ENCODE peak calls at places on chromosomes 7 and 10, in ten cellular contexts. R is fibroblast of the aortic adventitia, K is left ventricle myocardium inferior, L is upper lobe of right lung, U is breast epithelium, N is fibroblast of mammary gland, H is transverse colon, M is mucosa of descending colon, Q is fibroblast of lung, Z is BE2C. S is an unnamed sample.

GRCh38 chr10:14486777-14487510 is 156.2 kb upstream of the FRMD4A start:
- DNase-seq in R (no peak), K (no peak), L (no peak), U (no peak), N (peak), H (no peak), M (no peak), Q (peak), Z (no peak), S (no peak)

GRCh38 chr7:150409300-150410030 is 30.3 kb downstream of the ZNF775 start:
- DNase-seq in R (no peak), K (no peak), L (no peak), U (no peak), N (no peak), H (peak), M (no peak), Q (no peak), Z (no peak), S (no peak)

GRCh38 chr10:1525354-1526162 is 211.8 kb downstream of the ADARB2 start:
- DNase-seq in R (no peak), K (no peak), L (no peak), U (no peak), N (no peak), H (no peak), M (no peak), Q (no peak), Z (no peak), S (no peak)

GRCh38 chr7:79872171-79872570 is 262.5 kb upstream of the GNAI1 start:
- DNase-seq in R (no peak), K (no peak), L (no peak), U (no peak), N (no peak), H (no peak), M (no peak), Q (no peak), Z (no peak), S (no peak)

GRCh38 chr10:106242301-106242700 is 922.2 kb downstream of the SORCS1 start:
- DNase-seq in R (no peak), K (no peak), L (no peak), U (no peak), N (no peak), H (no peak), M (no peak), Q (no peak), Z (no peak), S (no peak)

GRCh38 chr10:71201921-71202713 is 10.3 kb upstream of the UNC5B start:
- DNase-seq in R (no peak), K (no peak), L (no peak), U (no peak), N (no peak), H (no peak), M (no peak), Q (no peak), Z (peak), S (peak)

GRCh38 chr7:148419856-148420508 is 170.6 kb upstream of the C7orf33 start:
- DNase-seq in R (no peak), K (no peak), L (no peak), U (no peak), N (no peak), H (no peak), M (no peak), Q (no peak), Z (no peak), S (no peak)

GRCh38 chr7:108395442-108395841 is 60.8 kb downstream of the NRCAM start:
- DNase-seq in R (no peak), K (no peak), L (no peak), U (no peak), N (no peak), H (no peak), M (no peak), Q (no peak), Z (no peak), S (no peak)

GRCh38 chr7:27519801-27520200 is 142.9 kb downstream of the HIBADH start:
- DNase-seq in R (no peak), K (no peak), L (no peak), U (no peak), N (no peak), H (no peak), M (no peak), Q (no peak), Z (no peak), S (no peak)

GRCh38 chr7:30164567-30164966 is 29.8 kb downstream of the MTURN start:
- DNase-seq in R (peak), K (no peak), L (no peak), U (no peak), N (peak), H (no peak), M (no peak), Q (peak), Z (no peak), S (no peak)

GRCh38 chr7:44769381-44770209 is 20.9 kb downstream of the ZMIZ2 start:
- DNase-seq in R (peak), K (no peak), L (no peak), U (peak), N (peak), H (peak), M (no peak), Q (peak), Z (no peak), S (no peak)

GRCh38 chr7:146544748-146545147 is 428.1 kb downstream of the CNTNAP2 start:
- DNase-seq in R (no peak), K (no peak), L (no peak), U (no peak), N (no peak), H (no peak), M (no peak), Q (no peak), Z (no peak), S (no peak)

GRCh38 chr10:17179002-17179401 is 22.5 kb downstream of the TRDMT1 start:
- DNase-seq in R (peak), K (no peak), L (no peak), U (no peak), N (peak), H (no peak), M (no peak), Q (no peak), Z (no peak), S (no peak)

GRCh38 chr10:30708234-30708633 is 78.7 kb upstream of the LYZL2 start:
- DNase-seq in R (no peak), K (no peak), L (no peak), U (no peak), N (no peak), H (no peak), M (no peak), Q (no peak), Z (no peak), S (no peak)

GRCh38 chr10:30705086-30705624 is 75.6 kb upstream of the LYZL2 start:
- DNase-seq in R (no peak), K (no peak), L (no peak), U (no peak), N (no peak), H (peak), M (no peak), Q (no peak), Z (no peak), S (no peak)

GRCh38 chr10:30704016-30704600 is 74.6 kb upstream of the LYZL2 start:
- DNase-seq in R (no peak), K (no peak), L (no peak), U (no peak), N (no peak), H (no peak), M (no peak), Q (no peak), Z (no peak), S (no peak)

GRCh38 chr10:30702860-30703259 is 73.3 kb upstream of the LYZL2 start:
- DNase-seq in R (no peak), K (no peak), L (no peak), U (no peak), N (no peak), H (no peak), M (no peak), Q (no peak), Z (no peak), S (no peak)

GRCh38 chr10:30705625-30706149 is 76.1 kb upstream of the LYZL2 start:
- DNase-seq in R (no peak), K (no peak), L (no peak), U (no peak), N (no peak), H (no peak), M (no peak), Q (no peak), Z (no peak), S (no peak)
- H3K4me3 ChIP-seq in R (no peak), K (no peak), L (no peak), U (no peak), N (no peak), H (no peak), M (no peak), Q (no peak), Z (no peak), S (no peak)

GRCh38 chr10:114753126-114753525 is 68.5 kb upstream of the FHIP2A start:
- DNase-seq in R (no peak), K (no peak), L (no peak), U (no peak), N (peak), H (no peak), M (no peak), Q (peak), Z (no peak), S (no peak)
- TF ChIP-seq CTCF in R (no peak), K (no peak), L (no peak), U (no peak), N (no peak), H (no peak), M (no peak), Q (no peak), Z (no peak), S (no peak)

DNA sequence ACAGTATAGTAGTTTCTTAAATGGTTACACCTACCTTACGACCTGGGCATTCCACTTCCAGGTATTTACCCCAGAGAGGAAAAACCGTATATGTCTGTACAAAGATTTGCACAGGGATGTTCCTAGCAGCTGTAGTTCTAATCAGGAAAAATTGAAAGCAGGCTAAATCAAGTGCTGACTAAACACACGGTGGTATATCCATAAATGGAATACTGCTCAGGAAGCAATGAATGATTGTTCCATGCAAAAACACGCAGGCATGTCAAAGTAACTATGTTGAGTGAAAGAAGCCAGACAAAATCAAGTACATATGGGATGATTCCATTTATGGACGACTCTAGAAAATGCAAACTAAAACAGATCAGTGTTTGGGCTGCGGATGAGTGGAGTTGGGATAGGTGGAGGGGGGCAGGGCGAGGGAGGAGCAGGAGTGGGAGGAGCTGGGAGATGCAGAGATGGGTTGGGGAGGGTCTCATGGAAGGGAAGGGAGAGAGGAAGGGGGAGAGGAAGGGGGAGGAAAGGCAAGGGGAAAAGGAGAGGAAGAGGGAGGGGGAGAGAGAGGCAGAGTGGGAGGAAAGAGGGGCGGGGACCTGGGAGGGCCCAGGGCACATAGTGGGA is 484 bp upstream of the MSRB2 start:
- DNase-seq in R (no peak), K (no peak), L (no peak), U (no peak), N (peak), H (no peak), M (no peak), Q (no peak), Z (no peak), S (no peak)
- H3K4me3 ChIP-seq in R (peak), K (peak), L (peak), U (peak), N (peak), H (peak), M (no peak), Q (peak), Z (peak), S (peak)

GRCh38 chr7:115747174-115747573 is 283.4 kb downstream of the TFEC start:
- DNase-seq in R (peak), K (no peak), L (no peak), U (no peak), N (no peak), H (no peak), M (no peak), Q (peak), Z (no peak), S (no peak)

GRCh38 chr7:115749924-115750323 is 280.6 kb downstream of the TFEC start:
- DNase-seq in R (peak), K (no peak), L (peak), U (no peak), N (no peak), H (no peak), M (peak), Q (no peak), Z (no peak), S (no peak)

GRCh38 chr7:115754226-115754625 is 276.3 kb downstream of the TFEC start:
- DNase-seq in R (no peak), K (no peak), L (no peak), U (no peak), N (no peak), H (no peak), M (no peak), Q (no peak), Z (no peak), S (no peak)

DNA sequence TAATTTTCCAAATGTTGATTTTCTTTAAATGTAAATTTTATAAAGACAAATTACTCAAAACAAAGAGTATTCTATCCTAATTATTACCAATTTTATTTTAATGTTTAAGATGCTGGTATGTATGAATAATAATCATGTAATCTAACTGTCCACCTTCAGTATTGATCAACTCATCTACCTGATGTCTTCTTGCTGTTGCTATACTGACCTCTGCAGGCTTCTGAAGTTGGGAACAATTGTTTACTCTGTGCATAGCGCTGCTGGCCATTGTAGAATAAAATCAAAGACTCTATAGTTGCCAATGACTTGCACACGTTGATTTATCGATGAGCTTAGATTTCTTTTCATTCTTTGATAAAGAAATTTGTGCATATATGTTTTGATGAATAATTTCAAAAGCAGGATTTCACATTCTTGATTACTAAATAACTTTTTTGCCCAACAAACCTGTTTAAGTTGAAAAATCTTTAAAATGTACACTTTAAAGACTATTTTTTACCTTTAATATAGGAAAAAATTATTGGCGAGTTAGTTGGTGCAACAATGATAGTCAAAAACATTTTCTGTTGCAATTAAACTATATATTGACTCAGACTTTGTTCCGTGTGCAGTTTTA is 282.3 kb downstream of the TFEC start:
- DNase-seq in R (peak), K (no peak), L (no peak), U (no peak), N (peak), H (no peak), M (no peak), Q (peak), Z (no peak), S (no peak)
- TF ChIP-seq CTCF in R (peak), K (peak), L (no peak), U (no peak), N (peak), H (peak), M (no peak), Q (peak), Z (peak), S (no peak)

GRCh38 chr10:110843796-110844616 is 27.7 kb upstream of the PDCD4 start:
- DNase-seq in R (no peak), K (no peak), L (no peak), U (no peak), N (no peak), H (peak), M (no peak), Q (no peak), Z (no peak), S (no peak)

GRCh38 chr10:110845756-110846620 is 25.7 kb upstream of the PDCD4 start:
- DNase-seq in R (no peak), K (no peak), L (no peak), U (peak), N (no peak), H (peak), M (peak), Q (no peak), Z (peak), S (no peak)

GRCh38 chr10:110847351-110847750 is 24.4 kb upstream of the PDCD4 start:
- DNase-seq in R (no peak), K (no peak), L (no peak), U (no peak), N (peak), H (no peak), M (no peak), Q (no peak), Z (no peak), S (no peak)

GRCh38 chr10:110844617-110844881 is 27.2 kb upstream of the PDCD4 start:
- DNase-seq in R (no peak), K (no peak), L (no peak), U (no peak), N (no peak), H (no peak), M (no peak), Q (no peak), Z (no peak), S (no peak)

DNA sequence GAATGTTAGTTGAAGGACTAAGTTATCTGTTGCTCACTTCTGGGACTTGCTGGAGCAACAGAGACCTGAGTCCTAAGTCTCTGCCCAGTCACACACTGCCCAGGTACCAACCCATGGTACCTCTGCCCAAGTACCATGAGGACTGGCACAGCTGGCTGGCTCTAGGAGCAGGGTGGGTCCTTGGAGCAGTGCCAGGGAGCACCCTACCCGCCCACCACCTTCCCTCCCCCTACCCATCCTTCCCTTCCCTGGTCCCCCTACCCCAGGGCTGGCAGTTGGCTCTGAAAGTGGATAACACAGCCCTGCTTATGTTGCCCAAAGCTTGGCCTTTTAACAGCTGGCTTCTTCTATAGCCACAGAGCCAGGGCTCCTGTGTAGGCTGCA is 26.4 kb upstream of the PDCD4 start:
- DNase-seq in R (no peak), K (no peak), L (no peak), U (no peak), N (no peak), H (no peak), M (no peak), Q (no peak), Z (no peak), S (no peak)
- H3K4me3 ChIP-seq in R (no peak), K (no peak), L (no peak), U (no peak), N (no peak), H (no peak), M (no peak), Q (no peak), Z (no peak), S (no peak)

S was measured in tibial artery.